ENCODE peak calls at places on chromosomes 6 and 20, in four cellular contexts. R is brain microvascular endothelial cell, M is foreskin keratinocyte, U is GM23338. N is an unnamed sample.

GRCh38 chr6:35311390-35312075 is 13.9 kb downstream of the DEF6 start:
- DNase-seq in M (no peak), U (no peak), R (no peak), N (no peak)

GRCh38 chr6:106181664-106182418 is 95.7 kb downstream of the PRDM1 start:
- DNase-seq in M (peak), R (peak), U (no peak), N (no peak)

GRCh38 chr6:135883045-135883444 is 31.5 kb downstream of the PDE7B start:
- DNase-seq in U (no peak), M (no peak), R (no peak), N (peak)

GRCh38 chr6:52597738-52598122 is 20.9 kb upstream of the TRAM2 start:
- DNase-seq in U (no peak), M (no peak), R (no peak), N (no peak)

GRCh38 chr20:49118307-49118706 is 69.8 kb downstream of the STAU1 start:
- DNase-seq in M (no peak), R (no peak), U (no peak), N (peak)

GRCh38 chr6:33784787-33785186 is 4.1 kb downstream of the LEMD2 start:
- DNase-seq in M (no peak), R (no peak), U (no peak), N (no peak)

GRCh38 chr20:63224272-63225081 is 8.5 kb upstream of the YTHDF1 start:
- DNase-seq in U (no peak), R (peak), M (peak), N (peak)

GRCh38 chr20:36754656-36755222 is 8.8 kb upstream of the NDRG3 start:
- DNase-seq in R (peak), U (peak), M (peak), N (peak)

GRCh38 chr6:44567406-44567805 is 179.9 kb downstream of the CDC5L start:
- DNase-seq in M (no peak), R (no peak), U (no peak), N (no peak)

GRCh38 chr20:31845300-31845863 is at the start of gene FOXS1:
- DNase-seq in R (peak), M (no peak), U (peak), N (no peak)

GRCh38 chr6:2353412-2354137 is 108.2 kb upstream of the GMDS start:
- DNase-seq in M (peak), R (peak), U (peak), N (peak)

GRCh38 chr6:83057705-83058321 is 7.8 kb downstream of the UBE3D start:
- DNase-seq in U (peak), M (no peak), R (peak), N (peak)

GRCh38 chr6:21230536-21230935 is 363.0 kb upstream of the SOX4 start:
- DNase-seq in U (no peak), R (no peak), M (peak), N (no peak)

GRCh38 chr20:46246527-46246926 is 61.8 kb downstream of the CDH22 start:
- DNase-seq in R (no peak), M (no peak), U (peak), N (no peak)

GRCh38 chr6:80151641-80152040 is 45.2 kb downstream of the BCKDHB start:
- DNase-seq in R (no peak), U (no peak), M (no peak), N (no peak)

GRCh38 chr6:135901776-135902524 is 50.4 kb downstream of the PDE7B start:
- DNase-seq in M (no peak), R (peak), U (no peak), N (no peak)

GRCh38 chr6:15310680-15311079 is 64.8 kb downstream of the JARID2 start:
- DNase-seq in U (no peak), M (no peak), R (no peak), N (no peak)

GRCh38 chr6:166650824-166651223 is 23.8 kb upstream of the RPS6KA2 start:
- DNase-seq in U (no peak), M (no peak), R (no peak), N (no peak)

GRCh38 chr6:65701325-65701724 is 5.7 kb downstream of the EYS start:
- DNase-seq in M (no peak), U (no peak), R (no peak), N (no peak)

GRCh38 chr6:37489697-37490336 is 9.9 kb downstream of the CCDC167 start:
- DNase-seq in R (peak), U (no peak), M (no peak), N (no peak)

GRCh38 chr6:157519255-157520116 is 138.5 kb downstream of the ZDHHC14 start:
- DNase-seq in U (no peak), R (no peak), M (peak), N (no peak)

GRCh38 chr20:50151034-50151743 is 2.3 kb downstream of the PEDS1 start:
- DNase-seq in U (peak), R (no peak), M (peak), N (peak)

GRCh38 chr6:165963750-165964149 is 203.9 kb downstream of the TBXT start:
- DNase-seq in M (no peak), U (no peak), R (no peak), N (no peak)

GRCh38 chr6:99016355-99016754 is 68.6 kb upstream of the FBXL4 start:
- DNase-seq in M (no peak), R (peak), U (no peak), N (no peak)

GRCh38 chr20:9214676-9215075 is 145.8 kb downstream of the PLCB4 start:
- DNase-seq in M (peak), R (no peak), U (no peak), N (peak)

GRCh38 chr6:79630883-79631799 is at the start of gene SH3BGRL2:
- DNase-seq in R (peak), M (peak), U (peak), N (peak)

GRCh38 chr20:16405254-16405653 is 168.0 kb downstream of the KIF16B start:
- DNase-seq in R (no peak), M (no peak), U (no peak), N (no peak)

GRCh38 chr20:16404640-16405039 is 168.6 kb downstream of the KIF16B start:
- DNase-seq in M (no peak), U (no peak), R (no peak), N (no peak)

GRCh38 chr20:16404171-16404570 is 169.1 kb downstream of the KIF16B start:
- DNase-seq in R (no peak), M (no peak), U (no peak), N (no peak)

GRCh38 chr20:16410626-16411025 is 162.6 kb downstream of the KIF16B start:
- DNase-seq in R (no peak), M (no peak), U (no peak), N (no peak)

GRCh38 chr20:16407251-16408067 is 165.8 kb downstream of the KIF16B start:
- DNase-seq in R (peak), M (no peak), U (no peak), N (peak)
- H3K27ac ChIP-seq in R (no peak), M (no peak), U (no peak), N (peak)

DNA sequence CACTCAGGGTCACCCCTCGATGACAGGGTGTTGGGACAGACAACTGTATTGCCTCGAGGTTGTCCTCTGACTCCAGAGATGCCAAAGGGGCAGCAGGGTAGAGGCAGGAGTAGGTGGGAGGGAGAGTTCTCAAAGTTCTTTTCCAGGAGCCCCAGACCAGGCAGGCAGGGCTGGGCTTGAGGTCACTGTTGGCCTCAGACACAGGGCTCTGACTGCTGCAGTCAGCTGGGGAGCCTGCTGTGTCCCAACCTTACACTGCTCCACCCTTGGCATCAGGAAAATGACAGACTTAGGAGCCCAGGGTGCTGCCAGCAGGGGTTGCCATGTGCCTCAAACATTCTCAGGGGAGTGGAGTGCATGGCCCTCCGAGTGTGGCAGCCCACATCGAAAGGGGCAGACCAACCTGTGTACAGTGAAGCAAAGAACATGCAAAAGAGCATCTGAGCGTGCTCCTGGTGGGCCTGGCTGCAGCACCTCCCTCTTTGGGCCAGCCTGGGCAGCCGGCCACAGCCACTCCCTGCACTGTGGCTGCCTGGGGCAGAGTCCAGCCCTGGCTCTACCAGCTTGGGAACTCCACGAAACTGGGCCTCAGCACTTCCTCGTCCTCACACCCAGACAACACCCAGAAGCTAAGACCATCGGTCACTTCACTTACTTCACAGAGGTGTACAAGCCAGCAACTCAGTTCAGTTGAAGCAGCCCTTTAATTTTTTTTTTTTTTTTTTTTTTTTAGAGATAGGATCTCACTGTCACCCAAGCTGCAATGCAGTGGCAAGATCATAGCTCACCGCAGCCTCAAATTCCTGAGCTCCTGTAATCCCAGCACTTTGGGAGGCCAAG is 24.0 kb downstream of the C6orf132 start:
- DNase-seq in U (no peak), M (no peak), R (no peak), N (peak)
- H3K27ac ChIP-seq in U (no peak), M (no peak), R (no peak), N (peak)

GRCh38 chr6:154498340-154498934 is 12.0 kb downstream of the CNKSR3 start:
- DNase-seq in R (no peak), U (no peak), M (no peak), N (no peak)

GRCh38 chr6:154499854-154500589 is 10.5 kb downstream of the CNKSR3 start:
- DNase-seq in M (no peak), R (no peak), U (no peak), N (no peak)

GRCh38 chr6:154494592-154494991 is 15.9 kb downstream of the CNKSR3 start:
- DNase-seq in R (no peak), U (no peak), M (no peak), N (no peak)

GRCh38 chr6:154497118-154497517 is 13.4 kb downstream of the CNKSR3 start:
- DNase-seq in M (no peak), U (no peak), R (no peak), N (no peak)

GRCh38 chr6:154496191-154496590 is 14.3 kb downstream of the CNKSR3 start:
- DNase-seq in U (no peak), R (no peak), M (no peak), N (no peak)
- H3K27ac ChIP-seq in U (no peak), R (no peak), M (no peak), N (no peak)

GRCh38 chr6:134720353-134721094 is 229.4 kb downstream of the ALDH8A1 start:
- DNase-seq in U (no peak), M (no peak), R (no peak), N (no peak)
- H3K27ac ChIP-seq in U (no peak), M (no peak), R (no peak), N (no peak)

GRCh38 chr6:116329156-116329555 is 41.6 kb upstream of the DSE start:
- DNase-seq in M (no peak), U (no peak), R (no peak), N (no peak)
- H3K27ac ChIP-seq in M (no peak), U (peak), R (peak), N (no peak)

GRCh38 chr6:31690231-31691077 is 9.6 kb upstream of the LY6G5C start:
- DNase-seq in R (no peak), U (no peak), M (no peak), N (no peak)
- H3K27ac ChIP-seq in R (no peak), U (no peak), M (no peak), N (no peak)